ENCODE peak calls at places on chromosome 3, in ten cellular contexts. One of them, this sample, is unnamed.

GRCh38 chr3:136818191-136818850 is 605 bp upstream of the SLC35G2 start:
- DNase-seq in HepG2: peak; percentile 77
- DNase-seq in A549: peak; percentile 90
- DNase-seq in body of pancreas: peak; percentile 56
- DNase-seq in lower leg skin: peak; percentile 30
- DNase-seq in heart left ventricle: peak; percentile 51
- DNase-seq in esophagus squamous epithelium: no peak
- DNase-seq in transverse colon: peak; percentile 20
- DNase-seq in HCT116: peak; percentile 67
- DNase-seq in tibial nerve: no peak
- DNase-seq in this sample: peak; percentile 75

GRCh38 chr3:50525987-50526386 is 22.6 kb upstream of the CACNA2D2 start:
- DNase-seq in HepG2: peak; percentile 25
- DNase-seq in A549: peak; percentile 19
- DNase-seq in body of pancreas: peak; percentile 15
- DNase-seq in lower leg skin: peak; percentile 30
- DNase-seq in heart left ventricle: peak; percentile 59
- DNase-seq in esophagus squamous epithelium: no peak
- DNase-seq in transverse colon: no peak
- DNase-seq in HCT116: peak; percentile 22
- DNase-seq in tibial nerve: no peak
- DNase-seq in this sample: peak; percentile 39

GRCh38 chr3:28376424-28376823 is 27.8 kb upstream of the AZI2 start:
- DNase-seq in HepG2: no peak
- DNase-seq in A549: no peak
- DNase-seq in body of pancreas: no peak
- DNase-seq in lower leg skin: peak; percentile 13
- DNase-seq in heart left ventricle: no peak
- DNase-seq in esophagus squamous epithelium: no peak
- DNase-seq in transverse colon: no peak
- DNase-seq in HCT116: no peak
- DNase-seq in tibial nerve: no peak
- DNase-seq in this sample: no peak

GRCh38 chr3:167901087-167901486 is 165.6 kb downstream of the SERPINI1 start:
- DNase-seq in HepG2: no peak
- DNase-seq in A549: no peak
- DNase-seq in body of pancreas: no peak
- DNase-seq in lower leg skin: no peak
- DNase-seq in heart left ventricle: no peak
- DNase-seq in esophagus squamous epithelium: no peak
- DNase-seq in transverse colon: no peak
- DNase-seq in HCT116: no peak
- DNase-seq in tibial nerve: no peak
- DNase-seq in this sample: no peak

GRCh38 chr3:46019707-46020106 is 7.6 kb downstream of the XCR1 start:
- DNase-seq in HepG2: no peak
- DNase-seq in A549: no peak
- DNase-seq in body of pancreas: no peak
- DNase-seq in lower leg skin: no peak
- DNase-seq in heart left ventricle: no peak
- DNase-seq in esophagus squamous epithelium: no peak
- DNase-seq in transverse colon: no peak
- DNase-seq in HCT116: no peak
- DNase-seq in tibial nerve: no peak
- DNase-seq in this sample: no peak

GRCh38 chr3:28739647-28740046 is 391.0 kb upstream of the AZI2 start:
- DNase-seq in HepG2: no peak
- DNase-seq in A549: no peak
- DNase-seq in body of pancreas: no peak
- DNase-seq in lower leg skin: no peak
- DNase-seq in heart left ventricle: no peak
- DNase-seq in esophagus squamous epithelium: no peak
- DNase-seq in transverse colon: no peak
- DNase-seq in HCT116: no peak
- DNase-seq in tibial nerve: no peak
- DNase-seq in this sample: no peak

GRCh38 chr3:168495932-168496331 is 400.2 kb upstream of the GOLIM4 start:
- DNase-seq in HepG2: no peak
- DNase-seq in A549: no peak
- DNase-seq in body of pancreas: no peak
- DNase-seq in lower leg skin: no peak
- DNase-seq in heart left ventricle: no peak
- DNase-seq in esophagus squamous epithelium: no peak
- DNase-seq in transverse colon: no peak
- DNase-seq in HCT116: no peak
- DNase-seq in tibial nerve: no peak
- DNase-seq in this sample: no peak

GRCh38 chr3:16174389-16174788 is at the start of gene GALNT15:
- DNase-seq in HepG2: no peak
- DNase-seq in A549: no peak
- DNase-seq in body of pancreas: peak; percentile 67
- DNase-seq in lower leg skin: peak; percentile 89
- DNase-seq in heart left ventricle: peak; percentile 90
- DNase-seq in esophagus squamous epithelium: peak; percentile 29
- DNase-seq in transverse colon: peak; percentile 70
- DNase-seq in HCT116: no peak
- DNase-seq in tibial nerve: peak; percentile 95
- DNase-seq in this sample: peak; percentile 80

GRCh38 chr3:177286034-177286433 is 88.8 kb upstream of the TBL1XR1 start:
- DNase-seq in HepG2: peak; percentile 91
- DNase-seq in A549: peak; percentile 74
- DNase-seq in body of pancreas: no peak
- DNase-seq in lower leg skin: no peak
- DNase-seq in heart left ventricle: no peak
- DNase-seq in esophagus squamous epithelium: no peak
- DNase-seq in transverse colon: no peak
- DNase-seq in HCT116: peak; percentile 53
- DNase-seq in tibial nerve: no peak
- DNase-seq in this sample: no peak

GRCh38 chr3:197899833-197900478 is 50.0 kb upstream of the RPL35A start:
- DNase-seq in HepG2: no peak
- DNase-seq in A549: no peak
- DNase-seq in body of pancreas: no peak
- DNase-seq in lower leg skin: no peak
- DNase-seq in heart left ventricle: no peak
- DNase-seq in esophagus squamous epithelium: no peak
- DNase-seq in transverse colon: no peak
- DNase-seq in HCT116: no peak
- DNase-seq in tibial nerve: no peak
- DNase-seq in this sample: no peak

GRCh38 chr3:3628676-3629328 is 170.4 kb upstream of the LRRN1 start:
- DNase-seq in HepG2: no peak
- DNase-seq in A549: no peak
- DNase-seq in body of pancreas: no peak
- DNase-seq in lower leg skin: no peak
- DNase-seq in heart left ventricle: no peak
- DNase-seq in esophagus squamous epithelium: no peak
- DNase-seq in transverse colon: no peak
- DNase-seq in HCT116: no peak
- DNase-seq in tibial nerve: no peak
- DNase-seq in this sample: no peak

GRCh38 chr3:8451696-8452095 is 49.9 kb upstream of the LMCD1 start:
- DNase-seq in HepG2: no peak
- DNase-seq in A549: no peak
- DNase-seq in body of pancreas: no peak
- DNase-seq in lower leg skin: no peak
- DNase-seq in heart left ventricle: no peak
- DNase-seq in esophagus squamous epithelium: no peak
- DNase-seq in transverse colon: no peak
- DNase-seq in HCT116: no peak
- DNase-seq in tibial nerve: no peak
- DNase-seq in this sample: no peak

GRCh38 chr3:62361261-62361660 is 12.1 kb downstream of the FEZF2 start:
- DNase-seq in HepG2: no peak
- DNase-seq in A549: no peak
- DNase-seq in body of pancreas: no peak
- DNase-seq in lower leg skin: no peak
- DNase-seq in heart left ventricle: no peak
- DNase-seq in esophagus squamous epithelium: no peak
- DNase-seq in transverse colon: no peak
- DNase-seq in HCT116: no peak
- DNase-seq in tibial nerve: no peak
- DNase-seq in this sample: no peak

GRCh38 chr3:182969277-182969676 is 11.1 kb downstream of the DCUN1D1 start:
- DNase-seq in HepG2: no peak
- DNase-seq in A549: no peak
- DNase-seq in body of pancreas: no peak
- DNase-seq in lower leg skin: no peak
- DNase-seq in heart left ventricle: no peak
- DNase-seq in esophagus squamous epithelium: no peak
- DNase-seq in transverse colon: no peak
- DNase-seq in HCT116: no peak
- DNase-seq in tibial nerve: no peak
- DNase-seq in this sample: no peak

DNA sequence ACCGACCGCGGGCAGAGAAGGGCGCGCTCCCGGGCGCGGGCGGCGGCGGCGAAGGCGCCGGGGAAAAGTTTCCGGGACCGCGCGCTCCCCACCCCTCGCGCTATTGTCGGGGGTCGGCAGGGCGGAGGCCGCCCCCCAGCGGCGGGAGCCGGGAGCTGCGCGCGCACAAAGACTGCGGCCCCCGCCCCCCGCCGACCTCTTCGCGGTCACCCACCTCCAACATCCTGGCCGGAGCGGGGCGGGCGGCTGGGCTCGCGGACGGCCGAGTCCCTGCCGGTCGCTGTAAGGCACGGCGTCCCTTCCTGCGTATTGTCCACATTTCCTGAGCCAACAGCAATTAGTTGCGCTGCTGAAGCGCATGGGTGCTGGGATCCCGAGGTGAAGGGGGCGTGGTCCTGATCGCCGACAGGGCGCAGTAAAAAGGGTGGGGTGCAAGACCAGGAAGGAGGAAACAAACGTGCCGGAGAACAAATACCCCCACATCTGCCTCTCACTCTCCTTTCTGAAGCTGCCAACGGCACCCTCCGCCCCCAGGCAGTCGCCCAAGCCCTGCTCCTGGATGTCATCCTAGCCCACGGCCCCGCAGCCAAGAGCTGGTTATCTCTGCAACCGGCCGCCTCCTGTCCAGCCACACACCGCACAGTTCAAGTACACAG is at the start of gene TMEM44:
- DNase-seq in HepG2: peak; percentile 84
- DNase-seq in A549: peak; percentile 89
- DNase-seq in body of pancreas: peak; percentile 72
- DNase-seq in lower leg skin: peak; percentile 42
- DNase-seq in heart left ventricle: peak; percentile 85
- DNase-seq in esophagus squamous epithelium: no peak
- DNase-seq in transverse colon: peak; percentile 90
- DNase-seq in HCT116: peak; percentile 72
- DNase-seq in tibial nerve: no peak
- DNase-seq in this sample: peak; percentile 73
- TF ChIP-seq POLR2A in HepG2: no peak
- TF ChIP-seq POLR2A in A549: peak; percentile 21
- TF ChIP-seq POLR2A in body of pancreas: peak; percentile 37
- TF ChIP-seq POLR2A in lower leg skin: no peak
- TF ChIP-seq POLR2A in heart left ventricle: no peak
- TF ChIP-seq POLR2A in esophagus squamous epithelium: no peak
- TF ChIP-seq POLR2A in transverse colon: peak; percentile 70
- TF ChIP-seq POLR2A in HCT116: peak; percentile 26
- TF ChIP-seq POLR2A in tibial nerve: no peak
- TF ChIP-seq POLR2A in this sample: no peak

GRCh38 chr3:101803939-101804338 is 24.9 kb downstream of the NXPE3 start:
- DNase-seq in HepG2: no peak
- DNase-seq in A549: no peak
- DNase-seq in body of pancreas: no peak
- DNase-seq in lower leg skin: no peak
- DNase-seq in heart left ventricle: no peak
- DNase-seq in esophagus squamous epithelium: no peak
- DNase-seq in transverse colon: no peak
- DNase-seq in HCT116: no peak
- DNase-seq in tibial nerve: no peak
- DNase-seq in this sample: no peak

GRCh38 chr3:101801174-101801573 is 22.2 kb downstream of the NXPE3 start:
- DNase-seq in HepG2: no peak
- DNase-seq in A549: no peak
- DNase-seq in body of pancreas: no peak
- DNase-seq in lower leg skin: no peak
- DNase-seq in heart left ventricle: no peak
- DNase-seq in esophagus squamous epithelium: no peak
- DNase-seq in transverse colon: no peak
- DNase-seq in HCT116: no peak
- DNase-seq in tibial nerve: no peak
- DNase-seq in this sample: no peak

GRCh38 chr3:101806491-101806890 is 27.5 kb downstream of the NXPE3 start:
- DNase-seq in HepG2: no peak
- DNase-seq in A549: no peak
- DNase-seq in body of pancreas: no peak
- DNase-seq in lower leg skin: no peak
- DNase-seq in heart left ventricle: no peak
- DNase-seq in esophagus squamous epithelium: no peak
- DNase-seq in transverse colon: no peak
- DNase-seq in HCT116: no peak
- DNase-seq in tibial nerve: no peak
- DNase-seq in this sample: no peak

GRCh38 chr3:101803152-101803782 is 24.3 kb downstream of the NXPE3 start:
- DNase-seq in HepG2: peak; percentile 74
- DNase-seq in A549: peak; percentile 76
- DNase-seq in body of pancreas: peak; percentile 61
- DNase-seq in lower leg skin: peak; percentile 54
- DNase-seq in heart left ventricle: no peak
- DNase-seq in esophagus squamous epithelium: no peak
- DNase-seq in transverse colon: peak; percentile 51
- DNase-seq in HCT116: peak; percentile 43
- DNase-seq in tibial nerve: no peak
- DNase-seq in this sample: peak; percentile 67

GRCh38 chr3:101802179-101802578 is 23.2 kb downstream of the NXPE3 start:
- DNase-seq in HepG2: peak; percentile 20
- DNase-seq in A549: no peak
- DNase-seq in body of pancreas: no peak
- DNase-seq in lower leg skin: no peak
- DNase-seq in heart left ventricle: no peak
- DNase-seq in esophagus squamous epithelium: no peak
- DNase-seq in transverse colon: no peak
- DNase-seq in HCT116: no peak
- DNase-seq in tibial nerve: no peak
- DNase-seq in this sample: no peak
- TF ChIP-seq POLR2A in HepG2: no peak
- TF ChIP-seq POLR2A in A549: no peak
- TF ChIP-seq POLR2A in body of pancreas: no peak
- TF ChIP-seq POLR2A in lower leg skin: no peak
- TF ChIP-seq POLR2A in heart left ventricle: no peak
- TF ChIP-seq POLR2A in esophagus squamous epithelium: no peak
- TF ChIP-seq POLR2A in transverse colon: no peak
- TF ChIP-seq POLR2A in HCT116: no peak
- TF ChIP-seq POLR2A in tibial nerve: no peak
- TF ChIP-seq POLR2A in this sample: no peak

GRCh38 chr3:75220932-75221331 is 443.2 kb upstream of the FRG2C start:
- DNase-seq in HepG2: no peak
- DNase-seq in A549: no peak
- DNase-seq in body of pancreas: no peak
- DNase-seq in lower leg skin: no peak
- DNase-seq in heart left ventricle: no peak
- DNase-seq in esophagus squamous epithelium: no peak
- DNase-seq in transverse colon: no peak
- DNase-seq in HCT116: no peak
- DNase-seq in tibial nerve: no peak
- DNase-seq in this sample: no peak
- TF ChIP-seq POLR2A in HepG2: no peak
- TF ChIP-seq POLR2A in A549: no peak
- TF ChIP-seq POLR2A in body of pancreas: no peak
- TF ChIP-seq POLR2A in lower leg skin: no peak
- TF ChIP-seq POLR2A in heart left ventricle: no peak
- TF ChIP-seq POLR2A in esophagus squamous epithelium: no peak
- TF ChIP-seq POLR2A in transverse colon: no peak
- TF ChIP-seq POLR2A in HCT116: no peak
- TF ChIP-seq POLR2A in tibial nerve: no peak
- TF ChIP-seq POLR2A in this sample: no peak

GRCh38 chr3:42012935-42013651 is 51.2 kb upstream of the ULK4 start:
- DNase-seq in HepG2: peak; percentile 37
- DNase-seq in A549: peak; percentile 50
- DNase-seq in body of pancreas: peak; percentile 80
- DNase-seq in lower leg skin: peak; percentile 35
- DNase-seq in heart left ventricle: peak; percentile 84
- DNase-seq in esophagus squamous epithelium: peak; percentile 34
- DNase-seq in transverse colon: peak; percentile 86
- DNase-seq in HCT116: peak; percentile 18
- DNase-seq in tibial nerve: no peak
- DNase-seq in this sample: peak; percentile 77
- TF ChIP-seq POLR2A in HepG2: no peak
- TF ChIP-seq POLR2A in A549: peak; percentile 55
- TF ChIP-seq POLR2A in body of pancreas: peak; percentile 65
- TF ChIP-seq POLR2A in lower leg skin: no peak
- TF ChIP-seq POLR2A in heart left ventricle: no peak
- TF ChIP-seq POLR2A in esophagus squamous epithelium: no peak
- TF ChIP-seq POLR2A in transverse colon: peak; percentile 79
- TF ChIP-seq POLR2A in HCT116: no peak
- TF ChIP-seq POLR2A in tibial nerve: no peak
- TF ChIP-seq POLR2A in this sample: no peak